ENCODE peak calls at places on chromosomes 5 and 9, in five cellular contexts. One of them, this sample, is unnamed.

GRCh38 chr5:177427919-177428573 is 1.6 kb downstream of the GRK6 start:
- DNase-seq in GM12892: no peak
- DNase-seq in amygdala: no peak
- DNase-seq in cardiac muscle cell: no peak
- DNase-seq in T-helper 9 cell: no peak
- DNase-seq in this sample: no peak

GRCh38 chr9:123568691-123569342 is 212.8 kb downstream of the CRB2 start:
- DNase-seq in GM12892: no peak
- DNase-seq in amygdala: no peak
- DNase-seq in cardiac muscle cell: peak
- DNase-seq in T-helper 9 cell: no peak
- DNase-seq in this sample: no peak

GRCh38 chr5:176864755-176865154 is 34.4 kb downstream of the HK3 start:
- DNase-seq in GM12892: no peak
- DNase-seq in amygdala: no peak
- DNase-seq in cardiac muscle cell: no peak
- DNase-seq in T-helper 9 cell: no peak
- DNase-seq in this sample: no peak

GRCh38 chr9:103802068-103802467 is 292.0 kb upstream of the SMC2 start:
- DNase-seq in GM12892: no peak
- DNase-seq in amygdala: no peak
- DNase-seq in cardiac muscle cell: peak
- DNase-seq in T-helper 9 cell: no peak
- DNase-seq in this sample: no peak

GRCh38 chr5:42994285-42995151 is 45.6 kb downstream of the ANXA2R start:
- DNase-seq in GM12892: no peak
- DNase-seq in amygdala: peak
- DNase-seq in cardiac muscle cell: peak
- DNase-seq in T-helper 9 cell: peak
- DNase-seq in this sample: peak

GRCh38 chr5:56139978-56140562 is 93.1 kb downstream of the ANKRD55 start:
- DNase-seq in GM12892: no peak
- DNase-seq in amygdala: no peak
- DNase-seq in cardiac muscle cell: no peak
- DNase-seq in T-helper 9 cell: no peak
- DNase-seq in this sample: no peak

GRCh38 chr9:96331236-96331947 is 29.4 kb upstream of the HSD17B3 start:
- DNase-seq in GM12892: no peak
- DNase-seq in amygdala: no peak
- DNase-seq in cardiac muscle cell: peak
- DNase-seq in T-helper 9 cell: no peak
- DNase-seq in this sample: peak

GRCh38 chr9:124482431-124483031 is 24.7 kb downstream of the NR5A1 start:
- DNase-seq in GM12892: no peak
- DNase-seq in amygdala: no peak
- DNase-seq in cardiac muscle cell: no peak
- DNase-seq in T-helper 9 cell: no peak
- DNase-seq in this sample: no peak

GRCh38 chr9:98288876-98289275 is 33.4 kb upstream of the TBC1D2 start:
- DNase-seq in GM12892: no peak
- DNase-seq in amygdala: no peak
- DNase-seq in cardiac muscle cell: no peak
- DNase-seq in T-helper 9 cell: no peak
- DNase-seq in this sample: no peak

GRCh38 chr9:105483618-105484017 is 35.8 kb downstream of the FSD1L start:
- DNase-seq in GM12892: no peak
- DNase-seq in amygdala: no peak
- DNase-seq in cardiac muscle cell: no peak
- DNase-seq in T-helper 9 cell: no peak
- DNase-seq in this sample: no peak

GRCh38 chr5:132052520-132052919 is 7.9 kb upstream of the IL3 start:
- DNase-seq in GM12892: no peak
- DNase-seq in amygdala: no peak
- DNase-seq in cardiac muscle cell: no peak
- DNase-seq in T-helper 9 cell: no peak
- DNase-seq in this sample: no peak

GRCh38 chr5:102048940-102049339 is 247.1 kb downstream of the SLCO4C1 start:
- DNase-seq in GM12892: no peak
- DNase-seq in amygdala: no peak
- DNase-seq in cardiac muscle cell: no peak
- DNase-seq in T-helper 9 cell: no peak
- DNase-seq in this sample: no peak

GRCh38 chr5:160048131-160048530 is 39.2 kb downstream of the TTC1 start:
- DNase-seq in GM12892: no peak
- DNase-seq in amygdala: no peak
- DNase-seq in cardiac muscle cell: peak
- DNase-seq in T-helper 9 cell: no peak
- DNase-seq in this sample: no peak

GRCh38 chr5:143106175-143106574 is 297.3 kb downstream of the NR3C1 start:
- DNase-seq in GM12892: no peak
- DNase-seq in amygdala: no peak
- DNase-seq in cardiac muscle cell: peak
- DNase-seq in T-helper 9 cell: no peak
- DNase-seq in this sample: peak

GRCh38 chr5:34587355-34588241 is 68.5 kb upstream of the RAI14 start:
- DNase-seq in GM12892: no peak
- DNase-seq in amygdala: no peak
- DNase-seq in cardiac muscle cell: peak
- DNase-seq in T-helper 9 cell: no peak
- DNase-seq in this sample: peak

GRCh38 chr9:122307036-122307435 is 42.4 kb downstream of the MRRF start:
- DNase-seq in GM12892: no peak
- DNase-seq in amygdala: no peak
- DNase-seq in cardiac muscle cell: no peak
- DNase-seq in T-helper 9 cell: no peak
- DNase-seq in this sample: no peak

GRCh38 chr9:22446589-22446949 is at the start of gene DMRTA1:
- DNase-seq in GM12892: no peak
- DNase-seq in amygdala: no peak
- DNase-seq in cardiac muscle cell: peak
- DNase-seq in T-helper 9 cell: no peak
- DNase-seq in this sample: peak

GRCh38 chr5:62550103-62550502 is 28.5 kb upstream of the LRRC70 start:
- DNase-seq in GM12892: no peak
- DNase-seq in amygdala: no peak
- DNase-seq in cardiac muscle cell: no peak
- DNase-seq in T-helper 9 cell: no peak
- DNase-seq in this sample: no peak

GRCh38 chr5:72600401-72600981 is 93.3 kb upstream of the ZNF366 start:
- DNase-seq in GM12892: no peak
- DNase-seq in amygdala: no peak
- DNase-seq in cardiac muscle cell: peak
- DNase-seq in T-helper 9 cell: no peak
- DNase-seq in this sample: peak

GRCh38 chr9:116298992-116299391 is 145.4 kb downstream of the PAPPA start:
- DNase-seq in GM12892: no peak
- DNase-seq in amygdala: no peak
- DNase-seq in cardiac muscle cell: no peak
- DNase-seq in T-helper 9 cell: no peak
- DNase-seq in this sample: no peak

GRCh38 chr5:135705230-135705631 is 126.4 kb upstream of the CXCL14 start:
- DNase-seq in GM12892: no peak
- DNase-seq in amygdala: no peak
- DNase-seq in cardiac muscle cell: no peak
- DNase-seq in T-helper 9 cell: no peak
- DNase-seq in this sample: peak

GRCh38 chr9:128457207-128457606 is 1.4 kb downstream of the ODF2 start:
- DNase-seq in GM12892: no peak
- DNase-seq in amygdala: no peak
- DNase-seq in cardiac muscle cell: no peak
- DNase-seq in T-helper 9 cell: no peak
- DNase-seq in this sample: no peak

GRCh38 chr5:150175536-150175935 is 9.0 kb downstream of the CDX1 start:
- DNase-seq in GM12892: no peak
- DNase-seq in amygdala: no peak
- DNase-seq in cardiac muscle cell: peak
- DNase-seq in T-helper 9 cell: no peak
- DNase-seq in this sample: peak